ENCODE peak calls at places on chromosomes 1 and 21, in four cellular contexts. D is HepG2, U is H1, V is GM12878. B is an unnamed sample.

GRCh38 chr1:55257958-55258357 is 42.8 kb upstream of the USP24 start:
- DNase-seq in D (no peak), U (no peak), V (peak; percentile 45), B (no peak)

GRCh38 chr1:203463469-203464062 is 12.0 kb upstream of the PRELP start:
- DNase-seq in D (no peak), U (no peak), V (no peak), B (no peak)

GRCh38 chr1:244731651-244732050 is 78.7 kb downstream of the DESI2 start:
- DNase-seq in D (no peak), U (no peak), V (no peak), B (no peak)

GRCh38 chr21:38472709-38473108 is 25.6 kb downstream of the ERG start:
- DNase-seq in D (no peak), U (no peak), V (no peak), B (no peak)

GRCh38 chr1:3525551-3526482 is 71.4 kb downstream of the ARHGEF16 start:
- DNase-seq in D (no peak), U (no peak), V (no peak), B (no peak)

GRCh38 chr1:33317354-33317753 is 3.5 kb downstream of the A3GALT2 start:
- DNase-seq in D (no peak), U (no peak), V (no peak), B (no peak)

GRCh38 chr1:33374336-33375105 is 53.6 kb upstream of the A3GALT2 start:
- DNase-seq in D (no peak), U (no peak), V (no peak), B (no peak)

GRCh38 chr1:63643926-63644325 is 50.7 kb downstream of the PGM1 start:
- DNase-seq in D (no peak), U (no peak), V (no peak), B (no peak)

GRCh38 chr1:200896571-200897187 is 2.0 kb downstream of the INAVA start:
- DNase-seq in D (peak; percentile 93), U (no peak), V (no peak), B (no peak)

GRCh38 chr21:41627428-41627827 is 119.5 kb upstream of the TMPRSS2 start:
- DNase-seq in D (no peak), U (no peak), V (no peak), B (no peak)

GRCh38 chr1:115771847-115772457 is 3.4 kb upstream of the CASQ2 start:
- DNase-seq in D (peak; percentile 78), U (peak; percentile 53), V (peak; percentile 53), B (peak; percentile 85)

GRCh38 chr1:111620412-111620971 is 903 bp downstream of the RAP1A start:
- DNase-seq in D (no peak), U (no peak), V (no peak), B (no peak)

GRCh38 chr1:206482611-206483010 is 12.3 kb downstream of the IKBKE start:
- DNase-seq in D (no peak), U (no peak), V (no peak), B (no peak)

GRCh38 chr1:184791199-184791935 is 36.7 kb upstream of the EDEM3 start:
- DNase-seq in D (no peak), U (no peak), V (no peak), B (no peak)
- TF ChIP-seq SUZ12 in D (no peak), U (no peak), V (no peak), B (no peak)

GRCh38 chr1:242129103-242129502 is 130.2 kb upstream of the MAP1LC3C start:
- DNase-seq in D (peak; percentile 3), U (no peak), V (no peak), B (peak; percentile 74)
- TF ChIP-seq SP1 in D (no peak), U (no peak), V (no peak), B (no peak)

GRCh38 chr1:45974541-45975269 is 157.7 kb downstream of the PIK3R3 start:
- DNase-seq in D (peak; percentile 43), U (no peak), V (no peak), B (no peak)
- TF ChIP-seq SUZ12 in D (no peak), U (no peak), V (no peak), B (no peak)

GRCh38 chr21:15379776-15380175 is 315.0 kb upstream of the NRIP1 start:
- DNase-seq in D (no peak), U (no peak), V (no peak), B (no peak)
- TF ChIP-seq SP1 in D (no peak), U (no peak), V (no peak), B (no peak)

GRCh38 chr1:230322967-230323547 is 103.1 kb downstream of the PGBD5 start:
- DNase-seq in D (no peak), U (no peak), V (no peak), B (no peak)
- TF ChIP-seq SUZ12 in D (no peak), U (no peak), V (no peak), B (no peak)

DNA sequence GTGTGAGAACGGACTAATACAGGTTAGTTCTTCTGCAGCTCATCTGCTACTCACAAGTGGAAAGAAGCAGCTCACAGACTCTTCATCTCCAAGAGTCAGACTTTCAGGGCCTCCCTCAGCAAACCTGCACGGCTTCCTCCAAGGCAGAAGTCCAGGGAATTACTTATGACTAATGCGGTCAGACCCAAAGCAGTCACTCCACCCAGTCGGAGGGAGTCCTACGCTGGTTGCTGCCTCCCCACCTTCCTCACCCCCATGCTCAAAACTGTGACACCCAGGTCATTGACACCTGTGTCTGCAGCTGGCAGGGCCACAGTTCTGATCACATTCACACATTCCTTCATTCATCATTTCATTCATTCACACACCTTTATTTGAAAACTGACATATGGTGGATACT is 38.4 kb upstream of the PRDM2 start:
- DNase-seq in D (no peak), U (no peak), V (no peak), B (no peak)
- TF ChIP-seq SP1 in D (no peak), U (no peak), V (no peak), B (no peak)

GRCh38 chr1:214898154-214898553 is 184.4 kb upstream of the KCNK2 start:
- DNase-seq in D (no peak), U (no peak), V (no peak), B (no peak)

GRCh38 chr1:214901718-214902117 is 180.8 kb upstream of the KCNK2 start:
- DNase-seq in D (no peak), U (no peak), V (no peak), B (no peak)

GRCh38 chr1:214898718-214899117 is 183.8 kb upstream of the KCNK2 start:
- DNase-seq in D (no peak), U (no peak), V (no peak), B (no peak)

GRCh38 chr1:214900590-214900989 is 181.9 kb upstream of the KCNK2 start:
- DNase-seq in D (no peak), U (no peak), V (no peak), B (no peak)

DNA sequence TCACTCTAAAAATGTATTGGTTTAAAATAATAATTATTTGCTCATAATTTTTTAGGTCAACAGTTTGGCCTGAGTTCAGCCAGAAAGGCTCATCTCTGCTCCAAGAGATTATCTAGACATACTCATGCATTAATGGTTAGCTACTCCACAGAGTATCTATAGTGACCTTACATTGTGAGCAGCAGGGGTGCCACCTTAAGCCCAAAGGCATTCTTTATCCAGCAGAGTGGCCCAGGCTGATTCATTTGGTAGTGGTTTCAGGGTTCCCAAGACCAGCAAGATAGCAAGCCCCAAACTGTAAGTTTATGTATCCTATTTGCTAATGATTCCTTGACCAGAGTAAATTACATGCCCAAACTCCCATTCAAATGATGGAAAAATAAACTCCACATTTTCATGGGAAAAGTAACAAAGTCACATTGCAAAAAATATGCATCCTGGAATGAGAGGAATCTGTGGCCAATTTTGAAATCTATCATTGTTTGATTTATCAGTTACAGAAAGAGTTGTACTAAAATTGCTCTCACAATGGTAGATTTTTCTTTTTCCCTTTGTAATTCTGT is 182.5 kb upstream of the KCNK2 start:
- DNase-seq in D (no peak), U (no peak), V (no peak), B (no peak)
- TF ChIP-seq SUZ12 in D (no peak), U (no peak), V (no peak), B (no peak)

DNA sequence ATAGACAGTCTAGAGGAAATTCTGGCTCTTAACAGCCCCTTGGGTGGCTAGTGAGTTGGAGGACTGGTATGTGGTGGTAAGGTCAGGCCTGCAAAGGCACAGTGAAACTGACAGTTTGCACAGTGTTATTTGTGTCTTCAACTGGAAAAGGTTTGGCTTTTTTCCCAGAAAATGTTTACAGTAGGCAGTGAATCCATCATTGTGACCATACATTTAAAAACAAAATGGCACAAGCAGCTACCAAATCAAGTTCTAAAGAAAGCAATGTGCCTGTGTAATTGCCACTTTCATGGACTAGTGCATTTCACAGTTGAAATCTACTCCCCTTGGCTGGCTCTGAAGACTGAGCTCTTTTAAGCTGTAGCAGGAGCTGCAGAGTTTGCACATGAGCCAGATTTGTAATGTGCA is 24.8 kb downstream of the ATPAF1 start:
- DNase-seq in D (peak; percentile 58), U (no peak), V (no peak), B (no peak)
- TF ChIP-seq SP1 in D (no peak), U (no peak), V (no peak), B (no peak)

GRCh38 chr1:167492509-167492910 is 25.8 kb downstream of the CD247 start:
- DNase-seq in D (no peak), U (no peak), V (peak; percentile 12), B (no peak)
- TF ChIP-seq SUZ12 in D (no peak), U (no peak), V (no peak), B (no peak)

B was measured in HEK293T.